ENCODE peak calls at places on chromosome 1, in five cellular contexts. U is OCI-LY7, D is HEK293T, L is omental fat pad, C is transverse colon. A is an unnamed sample.
A peak's percentile ranks its signal among the peaks of the same experiment; 100 is the strongest.

GRCh38 chr1:89953072-89953626 is 41.8 kb upstream of the ZNF326 start:
- DNase-seq in D (peak; percentile 32), C (peak; percentile 82), U (peak; percentile 38), L (no peak), A (peak; percentile 67)

GRCh38 chr1:230139741-230140140 is 72.7 kb downstream of the GALNT2 start:
- DNase-seq in U (no peak), C (no peak), L (no peak), D (no peak), A (no peak)

GRCh38 chr1:19860418-19860817 is 21.8 kb upstream of the OTUD3 start:
- DNase-seq in D (no peak), U (no peak), L (no peak), C (peak; percentile 45), A (no peak)

GRCh38 chr1:31335007-31335406 is 37.9 kb downstream of the FABP3 start:
- DNase-seq in C (no peak), L (no peak), D (peak; percentile 42), U (peak; percentile 54), A (peak; percentile 75)

GRCh38 chr1:168821434-168821833 is 92.4 kb upstream of the DPT start:
- DNase-seq in L (no peak), C (no peak), U (no peak), D (no peak), A (no peak)

GRCh38 chr1:228043281-228043845 is 36.6 kb downstream of the WNT3A start:
- DNase-seq in C (no peak), D (no peak), U (no peak), L (no peak), A (no peak)

GRCh38 chr1:177779325-177779965 is 190.4 kb downstream of the SEC16B start:
- DNase-seq in U (no peak), D (no peak), C (no peak), L (no peak), A (no peak)

GRCh38 chr1:29330856-29331255 is 94.5 kb downstream of the PTPRU start:
- DNase-seq in D (no peak), L (no peak), U (no peak), C (no peak), A (no peak)

GRCh38 chr1:84096121-84096635 is 47.9 kb upstream of the PRKACB start:
- DNase-seq in U (no peak), C (no peak), L (no peak), D (no peak), A (no peak)

GRCh38 chr1:48498096-48498791 is 26.2 kb upstream of the SPATA6 start:
- DNase-seq in U (peak; percentile 55), L (peak; percentile 80), C (peak; percentile 85), D (peak; percentile 72), A (peak; percentile 83)

GRCh38 chr1:93448292-93448982 is 519 bp downstream of the FNBP1L start:
- DNase-seq in U (no peak), C (peak; percentile 68), D (peak; percentile 56), L (no peak), A (no peak)

GRCh38 chr1:39754906-39755504 is 16.1 kb downstream of the OXCT2 start:
- DNase-seq in D (no peak), C (no peak), L (no peak), U (no peak), A (no peak)

GRCh38 chr1:201245082-201245481 is 38.2 kb upstream of the PKP1 start:
- DNase-seq in C (no peak), D (no peak), U (no peak), L (no peak), A (no peak)

A was measured in KBM-7.